ENCODE peak calls at places on chromosomes 12 and 14, in four cellular contexts. M is AG09319, Q is WTC11, X is BJ. D is an unnamed sample.

GRCh38 chr12:6950944-6951540 is at the start of gene PTPN6:
- DNase-seq in Q (no peak), X (no peak), M (no peak), D (no peak)

GRCh38 chr12:3998968-3999792 is 126.0 kb upstream of the PARP11 start:
- DNase-seq in X (no peak), M (no peak), Q (no peak), D (peak; percentile 56)

GRCh38 chr12:58976146-58976545 is 55.8 kb upstream of the LRIG3 start:
- DNase-seq in Q (no peak), M (no peak), X (no peak), D (no peak)

GRCh38 chr12:47408171-47408871 is 297.5 kb downstream of the RPAP3 start:
- DNase-seq in M (no peak), Q (peak; percentile 34), X (no peak), D (no peak)

GRCh38 chr14:31286456-31287293 is 79.1 kb upstream of the HECTD1 start:
- DNase-seq in Q (peak; percentile 68), M (no peak), X (no peak), D (no peak)

GRCh38 chr12:75560167-75560566 is 48.8 kb upstream of the KRR1 start:
- DNase-seq in M (no peak), X (no peak), Q (no peak), D (no peak)

GRCh38 chr12:90572778-90573177 is 382.2 kb downstream of the CCER1 start:
- DNase-seq in M (no peak), X (no peak), Q (no peak), D (no peak)

GRCh38 chr12:102740157-102741032 is 176.6 kb downstream of the PAH start:
- DNase-seq in X (peak; percentile 31), M (peak; percentile 44), Q (no peak), D (no peak)

GRCh38 chr12:120361506-120362208 is 7.3 kb downstream of the MSI1 start:
- DNase-seq in X (no peak), M (peak; percentile 25), Q (peak; percentile 93), D (peak; percentile 87)

GRCh38 chr12:28032811-28033537 is 60.4 kb upstream of the PTHLH start:
- DNase-seq in Q (no peak), M (no peak), X (no peak), D (no peak)

GRCh38 chr14:100124551-100125088 is 34.8 kb downstream of the DEGS2 start:
- DNase-seq in Q (no peak), M (no peak), X (no peak), D (no peak)

GRCh38 chr12:56162468-56163290 is 4.5 kb downstream of the MYL6 start:
- DNase-seq in X (no peak), M (no peak), Q (no peak), D (no peak)

GRCh38 chr12:118402251-118402650 is 25.9 kb downstream of the SUDS3 start:
- DNase-seq in M (peak; percentile 37), X (peak; percentile 64), Q (no peak), D (no peak)

GRCh38 chr12:26523708-26524150 is 309.3 kb downstream of the ITPR2 start:
- DNase-seq in Q (no peak), M (peak; percentile 89), X (peak; percentile 74), D (no peak)

GRCh38 chr14:62885451-62885850 is 159.8 kb downstream of the KCNH5 start:
- DNase-seq in Q (no peak), X (no peak), M (no peak), D (no peak)

GRCh38 chr12:25251749-25252148 is 1.0 kb upstream of the KRAS start:
- DNase-seq in M (no peak), Q (no peak), X (no peak), D (no peak)

GRCh38 chr14:39368261-39368959 is 63.8 kb downstream of the FBXO33 start:
- DNase-seq in X (no peak), M (peak; percentile 52), Q (peak; percentile 75), D (peak; percentile 22)

GRCh38 chr14:104094056-104094708 is 8.7 kb downstream of the ASPG start:
- DNase-seq in M (no peak), Q (peak; percentile 9), X (no peak), D (no peak)

GRCh38 chr12:114447274-114447716 is 41.4 kb upstream of the TBX5 start:
- DNase-seq in X (no peak), M (no peak), Q (peak; percentile 50), D (no peak)

GRCh38 chr14:99749142-99749541 is 44.1 kb upstream of the EML1 start:
- DNase-seq in M (no peak), X (no peak), Q (no peak), D (no peak)

GRCh38 chr12:124567035-124567672 is at the start of gene NCOR2:
- DNase-seq in Q (no peak), M (no peak), X (no peak), D (peak; percentile 39)

GRCh38 chr14:104692939-104693315 is 3.5 kb downstream of the INF2 start:
- DNase-seq in Q (no peak), M (no peak), X (no peak), D (no peak)

GRCh38 chr12:64682572-64683277 is 72.4 kb downstream of the RASSF3 start:
- DNase-seq in Q (no peak), X (peak; percentile 41), M (no peak), D (no peak)

GRCh38 chr12:106978035-106978800 is 8.7 kb downstream of the MTERF2 start:
- DNase-seq in M (no peak), X (no peak), Q (no peak), D (no peak)

GRCh38 chr12:116266220-116266619 is 11.3 kb downstream of the MED13L start:
- DNase-seq in Q (no peak), X (no peak), M (no peak), D (no peak)

GRCh38 chr12:55743131-55743921 is 404 bp downstream of the GDF11 start:
- DNase-seq in M (no peak), X (no peak), Q (peak; percentile 67), D (peak; percentile 39)

GRCh38 chr12:29743801-29744200 is 39.9 kb downstream of the TMTC1 start:
- DNase-seq in X (peak; percentile 11), M (peak; percentile 67), Q (no peak), D (no peak)

GRCh38 chr14:92481386-92481785 is 32.2 kb upstream of the RIN3 start:
- DNase-seq in M (no peak), Q (no peak), X (no peak), D (no peak)

GRCh38 chr12:124077730-124078129 is 104.7 kb downstream of the ZNF664 start:
- DNase-seq in Q (no peak), X (no peak), M (no peak), D (no peak)

GRCh38 chr12:21264232-21264631 is 70.5 kb downstream of the SLCO1A2 start:
- DNase-seq in Q (no peak), X (no peak), M (no peak), D (no peak)

GRCh38 chr12:57726884-57727757 is 11.4 kb downstream of the AGAP2 start:
- DNase-seq in X (no peak), M (no peak), Q (peak; percentile 47), D (peak; percentile 57)
- TF ChIP-seq CTCF in X (peak; percentile 61), M (peak; percentile 46), Q (no peak), D (no peak)

GRCh38 chr14:88914956-88915355 is 90.5 kb downstream of the TTC8 start:
- DNase-seq in Q (no peak), X (no peak), M (no peak), D (no peak)

DNA sequence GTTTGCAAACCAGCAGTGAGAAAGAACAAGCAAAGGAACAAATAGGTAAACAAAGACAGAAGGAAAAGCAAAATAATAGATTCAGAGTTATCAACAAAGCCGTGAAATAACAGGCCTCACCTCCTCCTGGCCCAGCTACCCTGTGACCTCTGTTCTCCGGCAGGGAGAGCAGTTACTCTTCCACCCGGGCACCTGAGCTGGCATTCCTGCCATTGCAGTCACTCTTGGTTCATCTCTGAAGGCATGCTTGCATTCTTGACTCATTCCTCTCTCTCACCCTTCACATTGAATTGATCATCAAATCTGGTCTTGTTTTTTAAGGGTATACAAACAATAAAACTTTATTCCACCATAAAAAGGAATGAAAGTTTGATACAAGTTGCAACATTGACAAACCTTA is 95.1 kb downstream of the TTC8 start:
- DNase-seq in M (no peak), Q (no peak), X (no peak), D (no peak)
- TF ChIP-seq CTCF in M (no peak), Q (no peak), X (no peak), D (no peak)

DNA sequence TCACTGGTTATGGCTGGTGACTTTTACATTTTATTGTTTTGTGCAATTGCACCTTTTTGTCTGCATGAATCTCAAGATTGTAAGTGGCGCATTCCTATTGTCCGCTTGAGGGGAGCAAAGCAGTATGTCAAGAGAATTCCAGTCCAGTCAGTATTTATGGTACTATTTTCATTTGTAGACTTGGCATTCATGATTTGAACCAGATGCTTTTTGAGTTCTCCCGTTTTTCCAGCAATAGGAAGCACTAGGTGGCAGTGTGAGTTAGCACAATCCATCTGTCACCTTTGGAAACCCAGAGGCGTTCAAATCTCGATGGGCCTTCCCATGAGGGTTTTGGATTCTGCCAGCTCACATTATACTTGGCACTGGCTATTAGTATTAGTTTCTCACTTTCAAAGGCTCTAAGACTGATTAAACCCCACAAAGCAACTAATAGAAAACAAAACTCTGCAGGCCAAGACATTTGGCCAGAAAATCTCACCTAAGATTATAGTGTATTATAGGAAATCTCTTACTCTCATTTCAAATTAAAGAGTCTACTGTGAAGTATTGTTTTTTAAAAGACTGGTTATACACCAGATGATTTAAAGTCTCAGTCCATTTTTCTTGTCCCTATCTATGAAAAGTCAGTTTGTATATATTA is 2.2 kb downstream of the DACT1 start:
- DNase-seq in M (peak; percentile 72), X (peak; percentile 66), Q (peak; percentile 37), D (no peak)
- TF ChIP-seq CTCF in M (peak; percentile 76), X (peak; percentile 68), Q (no peak), D (peak; percentile 66)

GRCh38 chr14:52729925-52730707 is at the start of gene STYX:
- DNase-seq in Q (peak; percentile 100), M (peak; percentile 92), X (peak; percentile 86), D (peak; percentile 99)
- TF ChIP-seq CTCF in Q (no peak), M (no peak), X (no peak), D (no peak)

GRCh38 chr12:130571734-130572133 is 144.4 kb downstream of the RIMBP2 start:
- DNase-seq in M (no peak), Q (no peak), X (no peak), D (no peak)

GRCh38 chr12:130571089-130571488 is 145.0 kb downstream of the RIMBP2 start:
- DNase-seq in M (no peak), X (no peak), Q (no peak), D (no peak)

GRCh38 chr12:130574402-130574801 is 141.7 kb downstream of the RIMBP2 start:
- DNase-seq in M (no peak), X (no peak), Q (no peak), D (no peak)

GRCh38 chr12:130573235-130573634 is 142.9 kb downstream of the RIMBP2 start:
- DNase-seq in M (no peak), Q (no peak), X (no peak), D (no peak)

DNA sequence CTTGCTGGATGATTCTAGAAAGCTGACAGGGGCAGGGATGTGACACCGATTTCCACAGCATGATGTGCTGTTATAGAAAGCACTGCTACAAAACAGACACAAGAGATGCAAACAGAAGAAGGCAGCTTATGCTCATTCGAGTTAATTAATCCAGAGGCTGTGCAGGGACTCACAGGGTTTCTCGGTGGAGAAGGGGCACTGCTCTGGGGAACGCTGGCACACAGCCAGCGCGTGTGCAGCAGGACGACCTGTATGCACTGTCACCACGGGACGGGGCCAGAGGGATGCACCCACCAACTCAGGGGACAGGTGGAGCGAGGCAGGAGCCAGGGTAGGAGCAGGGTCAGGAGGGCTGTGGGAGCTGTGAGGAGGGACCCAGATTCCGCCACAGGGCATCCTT is 143.5 kb downstream of the RIMBP2 start:
- DNase-seq in M (no peak), X (no peak), Q (no peak), D (no peak)
- TF ChIP-seq CTCF in M (no peak), X (no peak), Q (no peak), D (no peak)

GRCh38 chr14:36604757-36605505 is 22.5 kb upstream of the NKX2-8 start:
- DNase-seq in X (peak; percentile 5), Q (peak; percentile 60), M (peak; percentile 44), D (peak; percentile 51)

GRCh38 chr14:36600431-36600830 is 18.0 kb upstream of the NKX2-8 start:
- DNase-seq in M (no peak), Q (no peak), X (no peak), D (no peak)

GRCh38 chr14:36605506-36605857 is 23.1 kb upstream of the NKX2-8 start:
- DNase-seq in X (no peak), M (no peak), Q (no peak), D (no peak)
- TF ChIP-seq CTCF in X (peak; percentile 31), M (peak; percentile 29), Q (no peak), D (no peak)